ENCODE peak calls at places on chromosomes 4 and X, in six cellular contexts. V is Panc1, K is K562, P is A549, D is HCT116, M is GM23338. I is an unnamed sample.
A peak's percentile ranks its signal among the peaks of the same experiment; 100 is the strongest.

GRCh38 chr4:6674500-6675149 is 19.1 kb upstream of the S100P start:
- DNase-seq in M (peak; percentile 61), D (peak; percentile 63), V (no peak), K (peak; percentile 37), P (no peak), I (peak; percentile 62)

GRCh38 chr4:149719357-149719756 is 96.3 kb downstream of the IQCM start:
- DNase-seq in M (no peak), P (no peak), D (no peak), V (no peak), K (no peak), I (no peak)

GRCh38 chrX:136936183-136936549 is 55.6 kb upstream of the RBMX start:
- DNase-seq in D (no peak), P (no peak), V (no peak), K (no peak), M (no peak), I (no peak)

GRCh38 chrX:1261285-1261684 is 7.3 kb upstream of the CSF2RA start:
- DNase-seq in K (no peak), V (no peak), M (peak; percentile 44), P (no peak), D (no peak), I (no peak)

GRCh38 chr4:44848466-44848865 is 122.1 kb upstream of the GNPDA2 start:
- DNase-seq in M (no peak), K (no peak), P (no peak), D (no peak), V (no peak), I (no peak)

GRCh38 chr4:24664956-24665355 is 80.6 kb upstream of the DHX15 start:
- DNase-seq in M (no peak), K (no peak), D (no peak), V (no peak), P (no peak), I (no peak)

GRCh38 chrX:2875798-2876399 is 47.2 kb downstream of the GYG2 start:
- DNase-seq in V (no peak), K (no peak), D (no peak), M (peak; percentile 46), P (no peak), I (peak; percentile 20)

GRCh38 chr4:47160095-47160494 is 128.7 kb downstream of the GABRB1 start:
- DNase-seq in V (no peak), K (no peak), P (no peak), M (no peak), D (no peak), I (no peak)

GRCh38 chr4:140150886-140151699 is 2.9 kb downstream of the MAML3 start:
- DNase-seq in K (peak; percentile 72), P (peak; percentile 55), D (peak; percentile 79), V (no peak), M (peak; percentile 94), I (peak; percentile 84)

GRCh38 chr4:4555916-4556315 is 14.1 kb upstream of the STX18 start:
- DNase-seq in M (peak; percentile 26), D (no peak), P (no peak), K (no peak), V (no peak), I (no peak)

GRCh38 chrX:94695910-94696309 is 1021.9 kb downstream of the FAM133A start:
- DNase-seq in K (no peak), P (no peak), D (no peak), V (no peak), M (peak; percentile 27), I (no peak)

GRCh38 chr4:47667552-47667951 is 170.3 kb downstream of the CORIN start:
- DNase-seq in P (no peak), D (no peak), M (no peak), V (no peak), K (no peak), I (no peak)

GRCh38 chrX:88425739-88426138 is 321.3 kb upstream of the CPXCR1 start:
- DNase-seq in K (no peak), V (no peak), P (no peak), M (peak; percentile 5), D (no peak), I (no peak)

GRCh38 chrX:100615015-100615414 is 21.6 kb downstream of the TSPAN6 start:
- DNase-seq in D (peak; percentile 22), M (peak; percentile 77), P (peak; percentile 13), V (no peak), K (no peak), I (peak; percentile 37)

GRCh38 chr4:84497835-84498202 is 1.3 kb downstream of the NKX6-1 start:
- DNase-seq in D (no peak), M (no peak), P (no peak), K (no peak), V (no peak), I (no peak)

GRCh38 chr4:124803641-124804040 is 91.1 kb upstream of the ANKRD50 start:
- DNase-seq in K (no peak), M (no peak), V (no peak), D (no peak), P (no peak), I (no peak)

GRCh38 chr4:132437117-132437516 is 712.0 kb upstream of the PCDH10 start:
- DNase-seq in P (no peak), V (no peak), D (no peak), K (no peak), M (no peak), I (no peak)

GRCh38 chrX:17680732-17681413 is 56.4 kb upstream of the SCML1 start:
- DNase-seq in M (no peak), P (no peak), D (no peak), V (no peak), K (no peak), I (no peak)

GRCh38 chrX:9131066-9131465 is 97.1 kb upstream of the FAM9B start:
- DNase-seq in D (no peak), P (no peak), M (no peak), K (no peak), V (no peak), I (no peak)

GRCh38 chr4:21628916-21629315 is 319.7 kb downstream of the KCNIP4 start:
- DNase-seq in M (no peak), V (no peak), D (no peak), P (no peak), K (no peak), I (no peak)

GRCh38 chr4:70701271-70701670 is 12.9 kb downstream of the UTP3 start:
- DNase-seq in P (no peak), K (no peak), M (no peak), V (no peak), D (no peak), I (no peak)

GRCh38 chr4:110172972-110173371 is 25.4 kb downstream of the ELOVL6 start:
- DNase-seq in D (no peak), V (no peak), M (no peak), P (no peak), K (no peak), I (no peak)

GRCh38 chr4:114563536-114564315 is 34.9 kb upstream of the UGT8 start:
- DNase-seq in D (no peak), K (no peak), P (no peak), V (no peak), M (peak; percentile 24), I (no peak)

GRCh38 chr4:110955748-110956147 is 332.9 kb upstream of the PITX2 start:
- DNase-seq in V (no peak), M (no peak), P (no peak), K (no peak), D (no peak), I (no peak)

DNA sequence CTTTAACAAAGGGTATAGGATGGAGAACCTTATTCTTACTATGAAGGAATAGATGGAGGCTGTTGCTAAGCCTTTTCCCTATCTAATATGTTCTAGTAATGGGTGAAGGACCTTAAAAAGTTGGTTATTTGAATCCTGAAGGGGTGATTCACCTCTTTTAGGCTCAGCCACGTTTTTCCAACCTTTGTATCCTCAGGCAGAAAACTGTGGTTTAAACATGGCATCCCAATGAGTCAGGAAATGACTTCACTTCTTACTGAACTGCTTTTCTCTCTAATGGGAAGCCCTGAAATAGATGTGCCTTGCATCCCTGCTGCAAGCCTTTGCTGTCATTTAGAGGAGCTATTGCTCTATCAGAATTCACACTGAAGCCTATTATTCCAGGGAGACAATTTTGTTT is 191.0 kb upstream of the ARX start:
- DNase-seq in V (no peak), P (no peak), K (no peak), D (no peak), M (no peak), I (no peak)
- TF ChIP-seq REST in V (no peak), P (no peak), K (no peak), D (no peak), M (no peak), I (no peak)

GRCh38 chr4:107837298-107837697 is 12.6 kb downstream of the SGMS2 start:
- DNase-seq in V (no peak), K (no peak), D (no peak), M (no peak), P (no peak), I (no peak)
- TF ChIP-seq REST in V (no peak), K (no peak), D (no peak), M (no peak), P (no peak), I (no peak)

GRCh38 chrX:130179170-130179569 is 7.4 kb downstream of the RAB33A start:
- DNase-seq in D (no peak), P (no peak), K (no peak), V (no peak), M (no peak), I (no peak)
- TF ChIP-seq REST in D (no peak), P (no peak), K (no peak), V (no peak), M (no peak), I (no peak)

DNA sequence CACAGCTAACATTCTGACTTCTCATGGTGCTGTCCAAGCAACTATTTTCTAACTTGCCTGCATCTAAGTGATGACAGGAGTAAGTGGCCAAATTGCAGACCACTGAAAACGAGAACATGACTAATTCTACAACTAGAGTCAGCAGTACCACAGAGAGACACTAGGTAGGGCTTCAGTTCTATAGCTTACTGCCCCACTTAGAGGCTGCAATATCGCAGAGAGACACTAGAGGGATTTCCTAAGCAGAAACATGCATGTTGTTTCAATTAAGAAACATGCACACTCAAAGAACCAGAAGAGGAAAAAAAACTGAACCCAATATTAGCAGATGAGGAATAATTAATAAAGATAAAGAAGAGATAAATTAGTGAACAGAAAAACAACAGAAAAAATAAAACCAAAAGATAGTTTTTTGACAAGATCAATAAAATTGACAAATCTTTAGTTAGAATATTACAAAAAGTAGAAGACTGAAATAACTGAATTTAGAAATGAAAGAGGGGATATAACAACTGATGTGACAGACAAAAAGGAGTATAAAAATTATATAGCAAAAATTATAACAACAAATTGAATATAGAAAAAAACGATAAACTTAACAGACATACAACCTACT is 100.8 kb downstream of the SPIN4 start:
- DNase-seq in V (peak; percentile 56), K (peak; percentile 19), M (peak; percentile 81), D (peak; percentile 69), P (peak; percentile 4), I (peak; percentile 42)
- TF ChIP-seq REST in V (no peak), K (no peak), M (no peak), D (no peak), P (no peak), I (no peak)

GRCh38 chr4:99917575-99917974 is 23.3 kb upstream of the LAMTOR3 start:
- DNase-seq in P (no peak), V (no peak), K (no peak), M (no peak), D (no peak), I (no peak)
- TF ChIP-seq REST in P (no peak), V (no peak), K (no peak), M (no peak), D (no peak), I (no peak)

I was measured in SK-N-SH.